ENCODE peak calls at places on chromosome 12, in nine cellular contexts. S is amniotic stem cell, H is ELR, P is skeletal muscle cell, R is GM12878, Q is neural crest cell, D is osteocyte, W is caudate nucleus, Z is NCI-H2171 treated with DMSO at 0.1 percent for 48 hours. A is an unnamed sample.

GRCh38 chr12:51262758-51263177 is 7.4 kb downstream of the SMAGP start:
- DNase-seq in S (no peak), H (peak; percentile 68), P (no peak), R (no peak), Q (peak; percentile 20), D (no peak), W (no peak), Z (peak; percentile 27), A (no peak)

GRCh38 chr12:15851919-15852318 is 30.3 kb upstream of the STRAP start:
- DNase-seq in S (no peak), H (peak; percentile 73), P (no peak), R (no peak), Q (no peak), D (no peak), W (no peak), Z (no peak), A (no peak)

GRCh38 chr12:50185975-50186663 is 18.9 kb upstream of the CERS5 start:
- DNase-seq in S (no peak), H (peak; percentile 55), P (no peak), R (no peak), Q (no peak), D (no peak), W (no peak), Z (no peak), A (no peak)

GRCh38 chr12:75959506-75959905 is 72.1 kb downstream of the PHLDA1 start:
- DNase-seq in S (no peak), H (peak; percentile 61), P (no peak), R (no peak), Q (no peak), D (no peak), W (no peak), Z (no peak), A (no peak)

GRCh38 chr12:107242189-107242588 is 148.8 kb upstream of the CRY1 start:
- DNase-seq in S (no peak), H (peak; percentile 38), P (no peak), R (no peak), Q (no peak), D (peak; percentile 21), W (no peak), Z (peak; percentile 86), A (no peak)

GRCh38 chr12:49893753-49894752 is 9.6 kb downstream of the FAIM2 start:
- DNase-seq in S (no peak), H (peak; percentile 67), P (no peak), R (no peak), Q (no peak), D (no peak), W (no peak), Z (no peak), A (no peak)

GRCh38 chr12:101582937-101583336 is 11.8 kb upstream of the MYBPC1 start:
- DNase-seq in S (no peak), H (no peak), P (no peak), R (no peak), Q (no peak), D (no peak), W (no peak), Z (no peak), A (no peak)

GRCh38 chr12:105292705-105293104 is 37.8 kb upstream of the C12orf75 start:
- DNase-seq in S (no peak), H (peak; percentile 60), P (no peak), R (no peak), Q (no peak), D (no peak), W (no peak), Z (no peak), A (no peak)

GRCh38 chr12:130825771-130826150 is 13.3 kb downstream of the STX2 start:
- DNase-seq in S (no peak), H (no peak), P (no peak), R (no peak), Q (no peak), D (no peak), W (no peak), Z (no peak), A (no peak)

GRCh38 chr12:76031081-76031413 is 529 bp downstream of the PHLDA1 start:
- DNase-seq in S (no peak), H (no peak), P (no peak), R (no peak), Q (no peak), D (no peak), W (peak; percentile 50), Z (no peak), A (no peak)

GRCh38 chr12:110501378-110501721 is 561 bp downstream of the VPS29 start:
- DNase-seq in S (peak; percentile 16), H (peak; percentile 74), P (peak; percentile 2), R (no peak), Q (no peak), D (no peak), W (peak; percentile 28), Z (peak; percentile 62), A (no peak)

A was measured in AG04449.